ENCODE peak calls at places on chromosomes 7 and 10, in seven cellular contexts. Y is H1, S is GM12878, Z is HCT116, C is K562, R is HepG2, P is SK-N-SH. G is an unnamed sample.
A peak's percentile ranks its signal among the peaks of the same experiment; 100 is the strongest.

GRCh38 chr10:47372726-47373125 is 11.4 kb downstream of the ZNF488 start:
- DNase-seq in Z (no peak), R (no peak), C (no peak), Y (no peak), S (no peak), P (peak; percentile 10), G (no peak)

GRCh38 chr7:11831383-11831726 is 643 bp downstream of the THSD7A start:
- DNase-seq in S (no peak), Z (no peak), Y (no peak), R (no peak), P (no peak), C (no peak), G (peak; percentile 22)

GRCh38 chr7:5283421-5284303 is 919 bp downstream of the SLC29A4 start:
- DNase-seq in C (no peak), P (peak; percentile 86), R (peak; percentile 9), Z (no peak), Y (no peak), S (no peak), G (no peak)

GRCh38 chr10:971613-972012 is 16.6 kb upstream of the GTPBP4 start:
- DNase-seq in Z (no peak), Y (no peak), R (peak; percentile 38), P (no peak), S (no peak), C (no peak), G (no peak)

GRCh38 chr7:136247211-136247610 is 270.1 kb upstream of the MTPN start:
- DNase-seq in P (no peak), Y (no peak), Z (no peak), C (no peak), R (no peak), S (no peak), G (no peak)

GRCh38 chr7:90625562-90625961 is 29.4 kb downstream of the CDK14 start:
- DNase-seq in C (no peak), Y (peak; percentile 36), P (peak; percentile 49), R (no peak), S (no peak), Z (no peak), G (no peak)

GRCh38 chr7:138613630-138614029 is 87.5 kb downstream of the SVOPL start:
- DNase-seq in S (no peak), Y (no peak), Z (no peak), C (no peak), R (peak; percentile 35), P (no peak), G (no peak)

GRCh38 chr7:43747703-43748102 is 10.8 kb upstream of the BLVRA start:
- DNase-seq in R (no peak), Z (no peak), S (no peak), P (no peak), C (no peak), Y (no peak), G (no peak)

GRCh38 chr7:150993511-150993910 is 2.7 kb downstream of the NOS3 start:
- DNase-seq in R (no peak), C (no peak), P (peak; percentile 32), S (no peak), Y (no peak), Z (no peak), G (no peak)

GRCh38 chr7:92834661-92835139 is 1.7 kb downstream of the CDK6 start:
- DNase-seq in Z (no peak), Y (no peak), C (peak; percentile 33), R (no peak), S (no peak), P (peak; percentile 62), G (no peak)

GRCh38 chr7:104267701-104268368 is 60.0 kb upstream of the ORC5 start:
- DNase-seq in Y (no peak), Z (no peak), S (no peak), C (no peak), R (peak; percentile 4), P (peak; percentile 36), G (no peak)

GRCh38 chr7:98133181-98133580 is 26.5 kb downstream of the LMTK2 start:
- DNase-seq in P (no peak), R (no peak), Y (no peak), C (peak; percentile 75), Z (no peak), S (peak; percentile 63), G (no peak)

GRCh38 chr7:113030489-113030888 is 56.1 kb downstream of the GPR85 start:
- DNase-seq in Y (no peak), P (no peak), Z (no peak), C (no peak), R (no peak), S (no peak), G (no peak)

GRCh38 chr10:55266797-55267196 is 465.8 kb upstream of the PCDH15 start:
- DNase-seq in S (no peak), Z (no peak), R (no peak), C (no peak), P (no peak), Y (no peak), G (no peak)

GRCh38 chr10:79084972-79085597 is 16.3 kb downstream of the ZMIZ1 start:
- DNase-seq in Y (no peak), C (no peak), Z (no peak), R (no peak), S (no peak), P (no peak), G (no peak)

GRCh38 chr10:104638861-104639594 is 2.1 kb upstream of the SORCS3 start:
- DNase-seq in C (peak; percentile 21), Z (no peak), Y (no peak), S (no peak), P (peak; percentile 86), R (no peak), G (no peak)

GRCh38 chr10:79981673-79982485 is 33.0 kb upstream of the SFTPD start:
- DNase-seq in Z (peak; percentile 23), C (no peak), R (peak; percentile 6), S (no peak), P (peak; percentile 88), Y (peak; percentile 34), G (peak; percentile 71)

DNA sequence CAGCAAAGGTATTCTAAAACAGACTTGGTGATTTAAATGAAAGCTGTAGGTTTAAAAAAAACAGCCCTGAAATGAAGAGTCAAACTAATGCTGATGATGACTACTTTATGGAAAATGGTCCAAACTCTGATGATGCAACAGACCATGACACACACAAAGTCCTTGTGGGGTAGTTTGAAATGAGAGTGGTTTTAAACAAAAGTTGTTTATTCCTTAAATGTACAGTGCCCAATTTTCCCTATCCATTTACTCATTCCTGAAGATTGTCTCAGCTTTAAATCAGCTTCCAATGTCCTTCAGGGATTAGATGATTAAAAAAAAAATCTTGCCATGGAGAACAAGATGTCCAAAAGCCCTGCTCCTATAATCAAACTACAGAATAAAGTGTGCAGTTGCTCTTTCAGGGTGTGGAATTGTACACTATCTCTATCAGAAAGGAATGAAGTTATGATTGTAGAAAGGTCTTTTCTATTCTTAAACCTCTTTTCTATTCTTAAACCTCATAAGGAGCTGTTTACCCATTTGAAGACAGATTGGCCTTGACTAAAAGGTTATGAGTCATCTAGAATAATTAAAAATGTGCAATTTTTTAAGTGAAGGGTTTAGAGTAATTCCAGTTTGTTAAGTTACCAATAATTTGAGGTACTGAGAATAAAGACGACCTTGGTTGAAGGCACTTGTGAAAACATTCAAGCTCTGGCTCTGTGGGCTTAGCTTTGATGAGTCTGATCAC is 70.2 kb upstream of the ITGA8 start:
- DNase-seq in R (no peak), P (no peak), C (no peak), Y (no peak), Z (no peak), S (no peak), G (no peak)
- TF ChIP-seq JUND in R (no peak), P (no peak), C (no peak), Y (no peak), Z (no peak), S (no peak), G (no peak)

DNA sequence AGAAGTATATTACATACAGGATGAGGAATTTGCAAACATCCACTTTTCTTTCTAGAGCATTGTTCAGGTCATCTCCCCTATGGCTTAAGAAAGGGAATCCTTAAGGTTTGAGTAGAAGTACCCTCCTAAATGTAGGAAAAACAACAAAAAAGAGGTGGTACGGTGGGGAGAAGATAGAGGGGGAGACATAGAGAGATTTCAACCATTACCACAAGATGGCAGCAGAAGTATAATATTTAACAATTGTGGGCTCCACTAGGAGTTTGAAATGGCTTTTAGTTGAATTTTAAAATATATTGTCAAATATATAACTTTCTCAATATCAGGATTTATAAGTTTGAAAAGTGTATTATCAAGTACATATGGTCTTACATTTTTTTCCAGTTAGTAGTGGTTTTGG is 72.7 kb upstream of the PRKG1 start:
- DNase-seq in C (peak; percentile 31), S (no peak), Y (no peak), P (peak; percentile 50), R (no peak), Z (no peak), G (no peak)
- TF ChIP-seq JUND in C (no peak), S (no peak), Y (no peak), P (no peak), R (no peak), Z (no peak), G (no peak)

GRCh38 chr10:95837783-95838182 is 70.0 kb upstream of the CC2D2B start:
- DNase-seq in R (no peak), Z (no peak), S (peak; percentile 92), Y (no peak), P (no peak), C (no peak), G (no peak)
- TF ChIP-seq JUND in R (no peak), Z (no peak), S (no peak), Y (no peak), P (no peak), C (no peak), G (no peak)

GRCh38 chr7:16694806-16695205 is 48.8 kb downstream of the BZW2 start:
- DNase-seq in P (no peak), S (no peak), Z (no peak), R (no peak), Y (no peak), C (no peak), G (no peak)

GRCh38 chr7:16702433-16702832 is 51.1 kb upstream of the TSPAN13 start:
- DNase-seq in C (no peak), R (peak; percentile 5), Y (no peak), Z (no peak), S (no peak), P (no peak), G (peak; percentile 60)

GRCh38 chr7:16697507-16698199 is 51.7 kb downstream of the BZW2 start:
- DNase-seq in P (no peak), C (no peak), S (no peak), R (no peak), Z (no peak), Y (no peak), G (no peak)

GRCh38 chr7:16695621-16696237 is 49.7 kb downstream of the BZW2 start:
- DNase-seq in Y (no peak), P (peak; percentile 39), R (peak; percentile 40), C (peak; percentile 43), Z (peak; percentile 48), S (no peak), G (peak; percentile 52)

GRCh38 chr7:16698200-16698910 is 52.4 kb downstream of the BZW2 start:
- DNase-seq in Y (no peak), Z (no peak), S (no peak), R (no peak), C (no peak), P (no peak), G (no peak)
- TF ChIP-seq JUND in Y (no peak), Z (no peak), S (no peak), R (no peak), C (no peak), P (no peak), G (no peak)